ENCODE peak calls at places on chromosome 18, in six cellular contexts. One of them, this sample, is unnamed.

GRCh38 chr18:79396431-79397287 is 929 bp downstream of the NFATC1 start:
- DNase-seq in stomach: no peak
- DNase-seq in left lung: peak
- DNase-seq in fibroblast of villous mesenchyme: peak
- DNase-seq in psoas muscle: peak
- DNase-seq in lung: peak
- DNase-seq in this sample: peak

GRCh38 chr18:36934884-36935283 is 106.0 kb downstream of the KIAA1328 start:
- DNase-seq in fibroblast of villous mesenchyme: peak
- DNase-seq in lung: no peak
- DNase-seq in psoas muscle: no peak
- DNase-seq in stomach: no peak
- DNase-seq in left lung: no peak
- DNase-seq in this sample: no peak

GRCh38 chr18:44246001-44246400 is 434.7 kb upstream of the SETBP1 start:
- DNase-seq in fibroblast of villous mesenchyme: no peak
- DNase-seq in stomach: no peak
- DNase-seq in lung: no peak
- DNase-seq in psoas muscle: no peak
- DNase-seq in left lung: no peak
- DNase-seq in this sample: no peak

GRCh38 chr18:34223893-34224422 is 755 bp downstream of the NOL4 start:
- DNase-seq in lung: no peak
- DNase-seq in left lung: peak
- DNase-seq in psoas muscle: no peak
- DNase-seq in stomach: no peak
- DNase-seq in fibroblast of villous mesenchyme: no peak
- DNase-seq in this sample: no peak

GRCh38 chr18:79043288-79043687 is 25.9 kb upstream of the ATP9B start:
- DNase-seq in stomach: no peak
- DNase-seq in fibroblast of villous mesenchyme: no peak
- DNase-seq in left lung: no peak
- DNase-seq in psoas muscle: no peak
- DNase-seq in lung: no peak
- DNase-seq in this sample: no peak

GRCh38 chr18:28045176-28045810 is 131.6 kb downstream of the CDH2 start:
- DNase-seq in psoas muscle: no peak
- DNase-seq in fibroblast of villous mesenchyme: peak
- DNase-seq in left lung: no peak
- DNase-seq in stomach: no peak
- DNase-seq in lung: no peak
- DNase-seq in this sample: no peak

GRCh38 chr18:77068890-77069312 is 63.7 kb downstream of the MBP start:
- DNase-seq in fibroblast of villous mesenchyme: no peak
- DNase-seq in lung: no peak
- DNase-seq in stomach: no peak
- DNase-seq in psoas muscle: peak
- DNase-seq in left lung: no peak
- DNase-seq in this sample: no peak

GRCh38 chr18:3179430-3180089 is 40.2 kb downstream of the MYOM1 start:
- DNase-seq in fibroblast of villous mesenchyme: no peak
- DNase-seq in left lung: no peak
- DNase-seq in psoas muscle: no peak
- DNase-seq in stomach: no peak
- DNase-seq in lung: no peak
- DNase-seq in this sample: no peak

GRCh38 chr18:70132999-70133398 is 72.5 kb downstream of the RTTN start:
- DNase-seq in stomach: no peak
- DNase-seq in left lung: no peak
- DNase-seq in fibroblast of villous mesenchyme: peak
- DNase-seq in psoas muscle: no peak
- DNase-seq in lung: no peak
- DNase-seq in this sample: no peak

DNA sequence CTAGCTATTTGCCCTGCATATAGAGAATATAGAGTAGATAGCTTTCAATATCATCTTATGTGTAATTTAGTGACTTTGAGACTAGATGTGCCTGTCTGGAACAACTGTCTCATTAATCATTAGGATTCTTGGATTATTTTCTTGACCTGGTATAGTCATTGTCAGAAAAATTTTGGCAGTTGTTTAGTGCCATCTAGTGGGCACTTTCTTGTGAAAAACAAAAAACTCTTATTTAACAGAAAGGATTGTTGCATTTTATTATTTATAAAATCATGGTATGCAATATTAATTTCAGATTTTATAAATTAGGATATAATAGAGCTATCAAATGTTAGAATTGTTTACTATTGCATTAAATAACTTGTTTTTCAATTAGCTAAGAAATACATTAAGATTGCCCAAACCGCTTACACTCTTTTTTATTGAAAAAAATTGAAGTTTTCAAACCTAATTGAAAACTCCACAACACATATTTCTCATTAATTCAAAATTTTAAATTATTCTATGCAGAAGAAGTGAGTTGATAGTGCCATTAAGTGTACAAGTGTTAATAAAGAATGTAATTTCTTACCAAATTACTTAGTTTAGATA is 80.3 kb downstream of the DYNAP start:
- DNase-seq in stomach: no peak
- DNase-seq in left lung: no peak
- DNase-seq in lung: no peak
- DNase-seq in psoas muscle: no peak
- DNase-seq in fibroblast of villous mesenchyme: peak
- DNase-seq in this sample: no peak
- TF ChIP-seq CTCF in stomach: peak
- TF ChIP-seq CTCF in left lung: peak
- TF ChIP-seq CTCF in lung: peak
- TF ChIP-seq CTCF in psoas muscle: peak
- TF ChIP-seq CTCF in fibroblast of villous mesenchyme: peak
- TF ChIP-seq CTCF in this sample: peak

GRCh38 chr18:32801236-32801635 is 28.4 kb upstream of the KLHL14 start:
- DNase-seq in psoas muscle: no peak
- DNase-seq in lung: no peak
- DNase-seq in fibroblast of villous mesenchyme: no peak
- DNase-seq in left lung: no peak
- DNase-seq in stomach: no peak
- DNase-seq in this sample: no peak
- H3K4me3 ChIP-seq in psoas muscle: no peak
- H3K4me3 ChIP-seq in lung: no peak
- H3K4me3 ChIP-seq in fibroblast of villous mesenchyme: no peak
- H3K4me3 ChIP-seq in left lung: no peak
- H3K4me3 ChIP-seq in stomach: no peak
- H3K4me3 ChIP-seq in this sample: no peak

DNA sequence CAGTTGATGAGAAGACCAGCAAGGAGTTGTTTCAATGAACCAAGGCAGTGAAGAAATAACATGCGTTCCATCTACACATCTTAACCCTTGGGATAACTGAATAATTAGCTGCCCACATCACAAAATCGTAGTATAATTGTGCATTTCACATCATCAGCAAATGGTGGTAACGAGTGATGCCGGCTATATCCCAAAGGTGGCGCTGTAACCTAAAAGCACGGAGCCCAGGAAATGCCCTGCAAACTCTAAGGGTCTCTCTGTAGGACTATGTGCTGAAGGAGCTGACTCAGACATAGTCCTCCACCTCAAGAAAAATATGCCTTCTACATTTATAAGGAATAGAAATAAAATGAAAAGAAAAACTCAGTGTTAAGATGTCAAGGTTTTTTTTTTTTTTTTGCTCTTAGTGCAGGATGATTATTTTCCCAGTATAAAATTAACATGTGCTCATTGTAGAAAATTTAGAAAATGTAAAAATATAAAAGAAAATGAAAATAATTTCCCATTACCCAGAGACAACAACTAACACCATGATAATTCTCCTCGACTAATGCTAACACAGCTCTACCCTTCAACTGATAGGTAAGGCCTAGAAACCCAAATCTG is 23.1 kb upstream of the DSG3 start:
- DNase-seq in lung: no peak
- DNase-seq in stomach: peak
- DNase-seq in psoas muscle: no peak
- DNase-seq in left lung: no peak
- DNase-seq in fibroblast of villous mesenchyme: peak
- DNase-seq in this sample: no peak
- TF ChIP-seq CTCF in lung: no peak
- TF ChIP-seq CTCF in stomach: peak
- TF ChIP-seq CTCF in psoas muscle: no peak
- TF ChIP-seq CTCF in left lung: peak
- TF ChIP-seq CTCF in fibroblast of villous mesenchyme: peak
- TF ChIP-seq CTCF in this sample: peak

DNA sequence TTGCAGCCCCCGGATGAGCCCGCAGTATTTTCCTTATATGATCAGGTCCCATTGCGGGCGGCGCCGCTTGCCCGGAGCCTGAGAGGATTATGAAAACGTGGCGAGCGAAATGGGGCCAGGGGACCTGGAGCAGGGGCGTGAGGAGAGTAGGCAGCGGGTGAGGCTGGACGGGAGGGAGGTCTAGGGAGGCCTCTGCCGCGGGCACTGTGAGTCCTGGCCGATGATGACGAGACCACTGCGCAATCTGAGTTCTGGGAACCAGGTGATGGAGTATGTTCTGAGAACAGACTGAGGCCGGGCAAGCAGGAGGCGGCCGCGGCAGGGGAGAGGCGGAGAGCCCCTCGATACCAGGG is 790 bp upstream of the ACAA2 start:
- DNase-seq in fibroblast of villous mesenchyme: peak
- DNase-seq in lung: peak
- DNase-seq in stomach: no peak
- DNase-seq in left lung: peak
- DNase-seq in psoas muscle: peak
- DNase-seq in this sample: no peak
- H3K4me3 ChIP-seq in fibroblast of villous mesenchyme: peak
- H3K4me3 ChIP-seq in lung: peak
- H3K4me3 ChIP-seq in stomach: peak
- H3K4me3 ChIP-seq in left lung: peak
- H3K4me3 ChIP-seq in psoas muscle: peak
- H3K4me3 ChIP-seq in this sample: peak

This sample was measured in dorsolateral prefrontal cortex.